ENCODE peak calls at places on chromosomes 4 and X, in nine cellular contexts. P, G, N, L, Y, D, V, E and F are unnamed samples. For H3K9me2, the result is how much of the 10 kb centered on the place peaks cover.

GRCh38 chr4:100986360-100986868 is 360.9 kb downstream of the PPP3CA start:
- DNase-seq in P (no peak), G (no peak), N (peak), L (no peak), Y (no peak), D (no peak), V (peak), E (no peak), F (no peak)

GRCh38 chrX:120251471-120252011 is 929 bp downstream of the ZBTB33 start:
- DNase-seq in P (peak), G (peak), N (peak), L (no peak), Y (peak), D (peak), V (peak), E (peak), F (peak)

GRCh38 chr4:26420903-26421302 is 69.4 kb downstream of the CCKAR start:
- DNase-seq in P (no peak), G (peak), N (no peak), L (no peak), Y (no peak), D (no peak), V (no peak), E (no peak), F (no peak)

GRCh38 chr4:148143174-148143573 is 299.0 kb downstream of the NR3C2 start:
- DNase-seq in P (no peak), G (no peak), N (no peak), L (no peak), Y (no peak), D (no peak), V (no peak), E (no peak), F (no peak)

GRCh38 chrX:45849261-45849660 is 648.6 kb upstream of the DIPK2B start:
- DNase-seq in P (peak), G (peak), N (peak), L (peak), Y (peak), D (no peak), V (peak), E (peak), F (no peak)

GRCh38 chrX:139483721-139484120 is 46.8 kb upstream of the F9 start:
- DNase-seq in P (no peak), G (no peak), N (no peak), L (no peak), Y (no peak), D (no peak), V (no peak), E (no peak), F (no peak)

GRCh38 chrX:44675364-44676024 is 132.8 kb upstream of the FUNDC1 start:
- DNase-seq in P (peak), G (peak), N (no peak), L (no peak), Y (no peak), D (no peak), V (peak), E (peak), F (no peak)

GRCh38 chr4:186203391-186203802 is 12.0 kb downstream of the CYP4V2 start:
- DNase-seq in P (no peak), G (no peak), N (no peak), L (no peak), Y (peak), D (no peak), V (peak), E (no peak), F (peak)

GRCh38 chr4:73434311-73434710 is 1.7 kb upstream of the AFP start:
- DNase-seq in P (peak), G (peak), N (peak), L (peak), Y (peak), D (peak), V (no peak), E (no peak), F (peak)

GRCh38 chrX:16100673-16101072 is 22.7 kb upstream of the GRPR start:
- DNase-seq in P (no peak), G (no peak), N (no peak), L (no peak), Y (no peak), D (no peak), V (no peak), E (no peak), F (no peak)

GRCh38 chrX:103248553-103248952 is 6.4 kb downstream of the TCEAL8 start:
- DNase-seq in P (peak), G (peak), N (peak), L (peak), Y (no peak), D (peak), V (no peak), E (no peak), F (peak)

GRCh38 chr4:65668201-65669007 is 1.9 kb downstream of the EPHA5 start:
- DNase-seq in P (peak), G (peak), N (peak), L (no peak), Y (no peak), D (no peak), V (peak), E (no peak), F (no peak)

GRCh38 chr4:120348521-120348920 is 281.9 kb upstream of the MAD2L1 start:
- DNase-seq in P (no peak), G (peak), N (no peak), L (no peak), Y (no peak), D (no peak), V (no peak), E (no peak), F (no peak)

GRCh38 chrX:72131317-72132294 is at the start of gene RTL5:
- DNase-seq in P (peak), G (peak), N (peak), L (peak), Y (peak), D (no peak), V (peak), E (no peak), F (no peak)

GRCh38 chr4:89836031-89836777 is 757 bp downstream of the SNCA start:
- DNase-seq in P (no peak), G (peak), N (peak), L (no peak), Y (no peak), D (no peak), V (peak), E (no peak), F (no peak)

GRCh38 chrX:79095441-79096338 is 48.8 kb upstream of the GPR174 start:
- DNase-seq in P (no peak), G (no peak), N (no peak), L (no peak), Y (no peak), D (no peak), V (no peak), E (no peak), F (no peak)
- H2AFZ ChIP-seq in P (no peak), G (no peak), N (peak), L (no peak), Y (no peak), D (no peak), V (no peak), E (no peak), F (no peak)

GRCh38 chrX:132390817-132391216 is 98.0 kb downstream of the MBNL3 start:
- DNase-seq in P (no peak), G (no peak), N (no peak), L (no peak), Y (no peak), D (no peak), V (no peak), E (no peak), F (no peak)

GRCh38 chrX:132393992-132394391 is 94.8 kb downstream of the MBNL3 start:
- DNase-seq in P (no peak), G (peak), N (no peak), L (no peak), Y (no peak), D (no peak), V (no peak), E (no peak), F (no peak)

GRCh38 chrX:132393090-132393884 is 95.6 kb downstream of the MBNL3 start:
- DNase-seq in P (no peak), G (peak), N (no peak), L (no peak), Y (no peak), D (no peak), V (no peak), E (no peak), F (no peak)

GRCh38 chrX:132395645-132396044 is 93.2 kb downstream of the MBNL3 start:
- DNase-seq in P (no peak), G (no peak), N (no peak), L (no peak), Y (no peak), D (no peak), V (no peak), E (no peak), F (no peak)

DNA sequence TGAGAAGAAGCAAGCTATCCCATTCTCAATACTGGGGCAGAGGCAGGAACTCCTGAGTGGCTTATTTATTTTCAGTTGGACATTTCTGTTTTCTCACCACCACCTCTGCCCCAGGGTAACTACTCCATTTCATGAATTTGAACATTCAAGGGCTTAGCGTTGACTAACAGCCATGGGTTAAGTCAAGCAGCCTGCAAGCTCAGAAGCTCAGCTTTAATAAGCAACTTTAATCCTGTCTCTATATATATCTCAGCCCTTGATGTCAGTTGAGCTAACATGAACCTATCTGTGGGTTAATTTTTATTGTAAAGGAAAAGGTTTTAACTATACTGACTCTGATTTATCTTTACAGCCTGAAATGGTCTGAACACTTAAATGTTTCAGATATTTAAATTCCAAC is 93.8 kb downstream of the MBNL3 start:
- DNase-seq in P (no peak), G (no peak), N (no peak), L (no peak), Y (no peak), D (no peak), V (no peak), E (no peak), F (no peak)
- H3K9me2 ChIP-seq in P (under half), G (under half), N (under half), L (under half), Y (under half), D (under half), V (under half), E (under half), F (under half)

GRCh38 chr4:37995299-37995821 is 35.2 kb downstream of the PTTG2 start:
- DNase-seq in P (no peak), G (no peak), N (no peak), L (no peak), Y (peak), D (no peak), V (no peak), E (no peak), F (no peak)
- H3K27ac ChIP-seq in P (no peak), G (no peak), N (peak), L (no peak), Y (peak), D (peak), V (peak), E (no peak), F (no peak)

GRCh38 chrX:129665916-129666644 is 11.3 kb upstream of the APLN start:
- DNase-seq in P (peak), G (peak), N (peak), L (peak), Y (no peak), D (no peak), V (no peak), E (peak), F (no peak)
- H2AFZ ChIP-seq in P (peak), G (no peak), N (no peak), L (peak), Y (no peak), D (no peak), V (no peak), E (no peak), F (no peak)